ENCODE peak calls at places on chromosomes 16 and 17, in ten cellular contexts. One of them, this sample, is unnamed.

GRCh38 chr17:63338272-63338671 is 107.8 kb downstream of the CYB561 start:
- DNase-seq in MV-4-11: no peak
- DNase-seq in hepatic stellate cell: no peak
- DNase-seq in body of pancreas: no peak
- DNase-seq in stimulated activated CD4-positive, alpha-beta T cell treated with anti-CD3 and anti-CD28 coated beads, Interleukin-1b, Interleukin-23, amount 100 ng/mL, for 24 hours: no peak
- DNase-seq in upper lobe of left lung: no peak
- DNase-seq in iPS-NIHi11: no peak
- DNase-seq in thoracic aorta: no peak
- DNase-seq in mucosa of descending colon: no peak
- DNase-seq in Karpas-422: no peak
- DNase-seq in this sample: no peak

GRCh38 chr16:4360538-4361021 is 9.5 kb upstream of the PAM16 start:
- DNase-seq in Karpas-422: peak; percentile 77
- DNase-seq in stimulated activated CD4-positive, alpha-beta T cell treated with anti-CD3 and anti-CD28 coated beads, Interleukin-1b, Interleukin-23, amount 100 ng/mL, for 24 hours: no peak
- DNase-seq in upper lobe of left lung: peak; percentile 58
- DNase-seq in thoracic aorta: no peak
- DNase-seq in MV-4-11: no peak
- DNase-seq in mucosa of descending colon: no peak
- DNase-seq in body of pancreas: no peak
- DNase-seq in iPS-NIHi11: peak; percentile 75
- DNase-seq in hepatic stellate cell: no peak
- DNase-seq in this sample: no peak

GRCh38 chr17:55154101-55154500 is 110.7 kb upstream of the HLF start:
- DNase-seq in body of pancreas: no peak
- DNase-seq in upper lobe of left lung: no peak
- DNase-seq in mucosa of descending colon: no peak
- DNase-seq in thoracic aorta: no peak
- DNase-seq in hepatic stellate cell: no peak
- DNase-seq in iPS-NIHi11: no peak
- DNase-seq in MV-4-11: no peak
- DNase-seq in stimulated activated CD4-positive, alpha-beta T cell treated with anti-CD3 and anti-CD28 coated beads, Interleukin-1b, Interleukin-23, amount 100 ng/mL, for 24 hours: no peak
- DNase-seq in Karpas-422: no peak
- DNase-seq in this sample: no peak

GRCh38 chr17:78239489-78239931 is 8.1 kb downstream of the TMEM235 start:
- DNase-seq in Karpas-422: peak; percentile 83
- DNase-seq in mucosa of descending colon: no peak
- DNase-seq in hepatic stellate cell: no peak
- DNase-seq in iPS-NIHi11: no peak
- DNase-seq in thoracic aorta: no peak
- DNase-seq in stimulated activated CD4-positive, alpha-beta T cell treated with anti-CD3 and anti-CD28 coated beads, Interleukin-1b, Interleukin-23, amount 100 ng/mL, for 24 hours: no peak
- DNase-seq in MV-4-11: peak; percentile 45
- DNase-seq in body of pancreas: no peak
- DNase-seq in upper lobe of left lung: no peak
- DNase-seq in this sample: no peak

GRCh38 chr16:86298166-86299131 is 211.9 kb upstream of the FOXF1 start:
- DNase-seq in stimulated activated CD4-positive, alpha-beta T cell treated with anti-CD3 and anti-CD28 coated beads, Interleukin-1b, Interleukin-23, amount 100 ng/mL, for 24 hours: no peak
- DNase-seq in body of pancreas: peak; percentile 32
- DNase-seq in mucosa of descending colon: no peak
- DNase-seq in iPS-NIHi11: no peak
- DNase-seq in upper lobe of left lung: no peak
- DNase-seq in Karpas-422: no peak
- DNase-seq in hepatic stellate cell: peak; percentile 72
- DNase-seq in thoracic aorta: no peak
- DNase-seq in MV-4-11: no peak
- DNase-seq in this sample: no peak

GRCh38 chr16:88772871-88773811 is 11.9 kb downstream of the PIEZO1 start:
- DNase-seq in thoracic aorta: no peak
- DNase-seq in mucosa of descending colon: no peak
- DNase-seq in MV-4-11: no peak
- DNase-seq in hepatic stellate cell: peak; percentile 96
- DNase-seq in iPS-NIHi11: no peak
- DNase-seq in upper lobe of left lung: peak; percentile 88
- DNase-seq in body of pancreas: peak; percentile 81
- DNase-seq in Karpas-422: no peak
- DNase-seq in stimulated activated CD4-positive, alpha-beta T cell treated with anti-CD3 and anti-CD28 coated beads, Interleukin-1b, Interleukin-23, amount 100 ng/mL, for 24 hours: no peak
- DNase-seq in this sample: no peak

GRCh38 chr17:17206149-17206912 is at the start of gene PLD6:
- DNase-seq in iPS-NIHi11: peak; percentile 85
- DNase-seq in stimulated activated CD4-positive, alpha-beta T cell treated with anti-CD3 and anti-CD28 coated beads, Interleukin-1b, Interleukin-23, amount 100 ng/mL, for 24 hours: peak; percentile 83
- DNase-seq in body of pancreas: peak; percentile 92
- DNase-seq in hepatic stellate cell: peak; percentile 66
- DNase-seq in Karpas-422: no peak
- DNase-seq in upper lobe of left lung: peak; percentile 98
- DNase-seq in thoracic aorta: no peak
- DNase-seq in MV-4-11: peak; percentile 90
- DNase-seq in mucosa of descending colon: peak; percentile 94
- DNase-seq in this sample: peak; percentile 68

GRCh38 chr17:5921919-5922318 is 148.3 kb upstream of the WSCD1 start:
- DNase-seq in iPS-NIHi11: no peak
- DNase-seq in Karpas-422: no peak
- DNase-seq in thoracic aorta: no peak
- DNase-seq in mucosa of descending colon: no peak
- DNase-seq in upper lobe of left lung: no peak
- DNase-seq in body of pancreas: no peak
- DNase-seq in MV-4-11: no peak
- DNase-seq in stimulated activated CD4-positive, alpha-beta T cell treated with anti-CD3 and anti-CD28 coated beads, Interleukin-1b, Interleukin-23, amount 100 ng/mL, for 24 hours: no peak
- DNase-seq in hepatic stellate cell: no peak
- DNase-seq in this sample: no peak

GRCh38 chr17:70552230-70552981 is 383.1 kb downstream of the KCNJ2 start:
- DNase-seq in Karpas-422: peak; percentile 82
- DNase-seq in thoracic aorta: no peak
- DNase-seq in upper lobe of left lung: no peak
- DNase-seq in MV-4-11: peak; percentile 55
- DNase-seq in body of pancreas: no peak
- DNase-seq in mucosa of descending colon: no peak
- DNase-seq in iPS-NIHi11: peak; percentile 70
- DNase-seq in stimulated activated CD4-positive, alpha-beta T cell treated with anti-CD3 and anti-CD28 coated beads, Interleukin-1b, Interleukin-23, amount 100 ng/mL, for 24 hours: no peak
- DNase-seq in hepatic stellate cell: peak; percentile 14
- DNase-seq in this sample: peak; percentile 75

GRCh38 chr17:7022791-7023571 is at the start of gene BCL6B:
- DNase-seq in Karpas-422: no peak
- DNase-seq in body of pancreas: no peak
- DNase-seq in mucosa of descending colon: peak; percentile 63
- DNase-seq in upper lobe of left lung: peak; percentile 84
- DNase-seq in stimulated activated CD4-positive, alpha-beta T cell treated with anti-CD3 and anti-CD28 coated beads, Interleukin-1b, Interleukin-23, amount 100 ng/mL, for 24 hours: no peak
- DNase-seq in iPS-NIHi11: peak; percentile 43
- DNase-seq in MV-4-11: no peak
- DNase-seq in thoracic aorta: no peak
- DNase-seq in hepatic stellate cell: no peak
- DNase-seq in this sample: peak; percentile 78

GRCh38 chr17:1177099-1177996 is 2.4 kb downstream of the ABR start:
- DNase-seq in mucosa of descending colon: no peak
- DNase-seq in body of pancreas: no peak
- DNase-seq in thoracic aorta: no peak
- DNase-seq in Karpas-422: no peak
- DNase-seq in MV-4-11: no peak
- DNase-seq in iPS-NIHi11: no peak
- DNase-seq in stimulated activated CD4-positive, alpha-beta T cell treated with anti-CD3 and anti-CD28 coated beads, Interleukin-1b, Interleukin-23, amount 100 ng/mL, for 24 hours: no peak
- DNase-seq in hepatic stellate cell: no peak
- DNase-seq in upper lobe of left lung: no peak
- DNase-seq in this sample: no peak

GRCh38 chr17:9814337-9814945 is 7.4 kb downstream of the GSG1L2 start:
- DNase-seq in Karpas-422: no peak
- DNase-seq in hepatic stellate cell: no peak
- DNase-seq in iPS-NIHi11: no peak
- DNase-seq in body of pancreas: no peak
- DNase-seq in MV-4-11: no peak
- DNase-seq in mucosa of descending colon: no peak
- DNase-seq in upper lobe of left lung: no peak
- DNase-seq in stimulated activated CD4-positive, alpha-beta T cell treated with anti-CD3 and anti-CD28 coated beads, Interleukin-1b, Interleukin-23, amount 100 ng/mL, for 24 hours: no peak
- DNase-seq in thoracic aorta: no peak
- DNase-seq in this sample: no peak

GRCh38 chr16:17414421-17414820 is 56.3 kb downstream of the XYLT1 start:
- DNase-seq in Karpas-422: peak; percentile 59
- DNase-seq in stimulated activated CD4-positive, alpha-beta T cell treated with anti-CD3 and anti-CD28 coated beads, Interleukin-1b, Interleukin-23, amount 100 ng/mL, for 24 hours: no peak
- DNase-seq in hepatic stellate cell: no peak
- DNase-seq in mucosa of descending colon: no peak
- DNase-seq in body of pancreas: no peak
- DNase-seq in iPS-NIHi11: no peak
- DNase-seq in upper lobe of left lung: no peak
- DNase-seq in MV-4-11: peak; percentile 27
- DNase-seq in thoracic aorta: no peak
- DNase-seq in this sample: no peak

GRCh38 chr17:60354223-60354622 is 37.7 kb downstream of the USP32 start:
- DNase-seq in stimulated activated CD4-positive, alpha-beta T cell treated with anti-CD3 and anti-CD28 coated beads, Interleukin-1b, Interleukin-23, amount 100 ng/mL, for 24 hours: no peak
- DNase-seq in MV-4-11: no peak
- DNase-seq in mucosa of descending colon: no peak
- DNase-seq in hepatic stellate cell: peak; percentile 35
- DNase-seq in Karpas-422: no peak
- DNase-seq in thoracic aorta: no peak
- DNase-seq in body of pancreas: no peak
- DNase-seq in upper lobe of left lung: no peak
- DNase-seq in iPS-NIHi11: no peak
- DNase-seq in this sample: peak; percentile 32

GRCh38 chr17:43015579-43015978 is 6.6 kb downstream of the VAT1 start:
- DNase-seq in hepatic stellate cell: no peak
- DNase-seq in MV-4-11: no peak
- DNase-seq in thoracic aorta: no peak
- DNase-seq in body of pancreas: peak; percentile 27
- DNase-seq in Karpas-422: no peak
- DNase-seq in stimulated activated CD4-positive, alpha-beta T cell treated with anti-CD3 and anti-CD28 coated beads, Interleukin-1b, Interleukin-23, amount 100 ng/mL, for 24 hours: no peak
- DNase-seq in iPS-NIHi11: no peak
- DNase-seq in upper lobe of left lung: peak; percentile 56
- DNase-seq in mucosa of descending colon: no peak
- DNase-seq in this sample: peak; percentile 44

GRCh38 chr16:54774768-54775167 is 155.9 kb upstream of the IRX5 start:
- DNase-seq in mucosa of descending colon: no peak
- DNase-seq in upper lobe of left lung: no peak
- DNase-seq in stimulated activated CD4-positive, alpha-beta T cell treated with anti-CD3 and anti-CD28 coated beads, Interleukin-1b, Interleukin-23, amount 100 ng/mL, for 24 hours: no peak
- DNase-seq in iPS-NIHi11: no peak
- DNase-seq in Karpas-422: no peak
- DNase-seq in hepatic stellate cell: no peak
- DNase-seq in body of pancreas: no peak
- DNase-seq in thoracic aorta: no peak
- DNase-seq in MV-4-11: no peak
- DNase-seq in this sample: no peak

GRCh38 chr17:27543958-27544349 is 87.0 kb upstream of the LGALS9 start:
- DNase-seq in thoracic aorta: no peak
- DNase-seq in hepatic stellate cell: no peak
- DNase-seq in iPS-NIHi11: no peak
- DNase-seq in stimulated activated CD4-positive, alpha-beta T cell treated with anti-CD3 and anti-CD28 coated beads, Interleukin-1b, Interleukin-23, amount 100 ng/mL, for 24 hours: no peak
- DNase-seq in body of pancreas: no peak
- DNase-seq in upper lobe of left lung: no peak
- DNase-seq in MV-4-11: no peak
- DNase-seq in mucosa of descending colon: no peak
- DNase-seq in Karpas-422: no peak
- DNase-seq in this sample: no peak

GRCh38 chr17:82645516-82645915 is 2.7 kb downstream of the WDR45B start:
- DNase-seq in mucosa of descending colon: no peak
- DNase-seq in thoracic aorta: no peak
- DNase-seq in upper lobe of left lung: no peak
- DNase-seq in Karpas-422: no peak
- DNase-seq in body of pancreas: no peak
- DNase-seq in hepatic stellate cell: no peak
- DNase-seq in stimulated activated CD4-positive, alpha-beta T cell treated with anti-CD3 and anti-CD28 coated beads, Interleukin-1b, Interleukin-23, amount 100 ng/mL, for 24 hours: no peak
- DNase-seq in iPS-NIHi11: no peak
- DNase-seq in MV-4-11: no peak
- DNase-seq in this sample: no peak

GRCh38 chr16:29834079-29834478 is 13.8 kb downstream of the MVP start:
- DNase-seq in iPS-NIHi11: no peak
- DNase-seq in stimulated activated CD4-positive, alpha-beta T cell treated with anti-CD3 and anti-CD28 coated beads, Interleukin-1b, Interleukin-23, amount 100 ng/mL, for 24 hours: no peak
- DNase-seq in MV-4-11: no peak
- DNase-seq in hepatic stellate cell: no peak
- DNase-seq in upper lobe of left lung: no peak
- DNase-seq in Karpas-422: no peak
- DNase-seq in thoracic aorta: no peak
- DNase-seq in mucosa of descending colon: no peak
- DNase-seq in body of pancreas: no peak
- DNase-seq in this sample: no peak

GRCh38 chr17:17088104-17088485 is 45.8 kb downstream of the MPRIP start:
- DNase-seq in thoracic aorta: no peak
- DNase-seq in hepatic stellate cell: no peak
- DNase-seq in stimulated activated CD4-positive, alpha-beta T cell treated with anti-CD3 and anti-CD28 coated beads, Interleukin-1b, Interleukin-23, amount 100 ng/mL, for 24 hours: no peak
- DNase-seq in Karpas-422: no peak
- DNase-seq in body of pancreas: no peak
- DNase-seq in upper lobe of left lung: no peak
- DNase-seq in mucosa of descending colon: peak; percentile 17
- DNase-seq in iPS-NIHi11: no peak
- DNase-seq in MV-4-11: no peak
- DNase-seq in this sample: no peak

GRCh38 chr17:82323514-82324234 is 6.3 kb upstream of the CD7 start:
- DNase-seq in upper lobe of left lung: peak; percentile 70
- DNase-seq in hepatic stellate cell: no peak
- DNase-seq in stimulated activated CD4-positive, alpha-beta T cell treated with anti-CD3 and anti-CD28 coated beads, Interleukin-1b, Interleukin-23, amount 100 ng/mL, for 24 hours: no peak
- DNase-seq in iPS-NIHi11: no peak
- DNase-seq in thoracic aorta: no peak
- DNase-seq in Karpas-422: no peak
- DNase-seq in body of pancreas: no peak
- DNase-seq in mucosa of descending colon: no peak
- DNase-seq in MV-4-11: no peak
- DNase-seq in this sample: no peak

GRCh38 chr16:4931381-4931780 is 5.6 kb downstream of the PPL start:
- DNase-seq in Karpas-422: no peak
- DNase-seq in MV-4-11: no peak
- DNase-seq in upper lobe of left lung: peak; percentile 49
- DNase-seq in mucosa of descending colon: no peak
- DNase-seq in stimulated activated CD4-positive, alpha-beta T cell treated with anti-CD3 and anti-CD28 coated beads, Interleukin-1b, Interleukin-23, amount 100 ng/mL, for 24 hours: no peak
- DNase-seq in hepatic stellate cell: no peak
- DNase-seq in body of pancreas: no peak
- DNase-seq in iPS-NIHi11: no peak
- DNase-seq in thoracic aorta: no peak
- DNase-seq in this sample: no peak

GRCh38 chr17:17246879-17247278 is 9.9 kb upstream of the FLCN start:
- DNase-seq in Karpas-422: no peak
- DNase-seq in iPS-NIHi11: no peak
- DNase-seq in upper lobe of left lung: no peak
- DNase-seq in MV-4-11: no peak
- DNase-seq in mucosa of descending colon: no peak
- DNase-seq in hepatic stellate cell: no peak
- DNase-seq in body of pancreas: no peak
- DNase-seq in thoracic aorta: no peak
- DNase-seq in stimulated activated CD4-positive, alpha-beta T cell treated with anti-CD3 and anti-CD28 coated beads, Interleukin-1b, Interleukin-23, amount 100 ng/mL, for 24 hours: no peak
- DNase-seq in this sample: no peak

GRCh38 chr16:2484898-2485508 is 10.1 kb downstream of the TBC1D24 start:
- DNase-seq in stimulated activated CD4-positive, alpha-beta T cell treated with anti-CD3 and anti-CD28 coated beads, Interleukin-1b, Interleukin-23, amount 100 ng/mL, for 24 hours: no peak
- DNase-seq in mucosa of descending colon: no peak
- DNase-seq in Karpas-422: no peak
- DNase-seq in upper lobe of left lung: no peak
- DNase-seq in MV-4-11: no peak
- DNase-seq in thoracic aorta: no peak
- DNase-seq in iPS-NIHi11: no peak
- DNase-seq in body of pancreas: peak; percentile 15
- DNase-seq in hepatic stellate cell: no peak
- DNase-seq in this sample: no peak

GRCh38 chr17:75808549-75808904 is 23.9 kb downstream of the UNK start:
- DNase-seq in upper lobe of left lung: no peak
- DNase-seq in MV-4-11: no peak
- DNase-seq in stimulated activated CD4-positive, alpha-beta T cell treated with anti-CD3 and anti-CD28 coated beads, Interleukin-1b, Interleukin-23, amount 100 ng/mL, for 24 hours: no peak
- DNase-seq in Karpas-422: no peak
- DNase-seq in mucosa of descending colon: no peak
- DNase-seq in iPS-NIHi11: no peak
- DNase-seq in thoracic aorta: no peak
- DNase-seq in body of pancreas: no peak
- DNase-seq in hepatic stellate cell: no peak
- DNase-seq in this sample: no peak

GRCh38 chr16:65394306-65394705 is 272.4 kb upstream of the CDH11 start:
- DNase-seq in thoracic aorta: no peak
- DNase-seq in stimulated activated CD4-positive, alpha-beta T cell treated with anti-CD3 and anti-CD28 coated beads, Interleukin-1b, Interleukin-23, amount 100 ng/mL, for 24 hours: no peak
- DNase-seq in iPS-NIHi11: no peak
- DNase-seq in upper lobe of left lung: no peak
- DNase-seq in mucosa of descending colon: no peak
- DNase-seq in hepatic stellate cell: no peak
- DNase-seq in Karpas-422: no peak
- DNase-seq in MV-4-11: no peak
- DNase-seq in body of pancreas: no peak
- DNase-seq in this sample: no peak

GRCh38 chr16:86570542-86571196 is 4.0 kb downstream of the FOXC2 start:
- DNase-seq in body of pancreas: no peak
- DNase-seq in stimulated activated CD4-positive, alpha-beta T cell treated with anti-CD3 and anti-CD28 coated beads, Interleukin-1b, Interleukin-23, amount 100 ng/mL, for 24 hours: no peak
- DNase-seq in iPS-NIHi11: no peak
- DNase-seq in hepatic stellate cell: no peak
- DNase-seq in Karpas-422: no peak
- DNase-seq in MV-4-11: no peak
- DNase-seq in upper lobe of left lung: no peak
- DNase-seq in thoracic aorta: no peak
- DNase-seq in mucosa of descending colon: no peak
- DNase-seq in this sample: no peak

GRCh38 chr17:61407211-61407911 is 7.7 kb downstream of the TBX2 start:
- DNase-seq in Karpas-422: no peak
- DNase-seq in mucosa of descending colon: peak; percentile 19
- DNase-seq in thoracic aorta: no peak
- DNase-seq in body of pancreas: no peak
- DNase-seq in stimulated activated CD4-positive, alpha-beta T cell treated with anti-CD3 and anti-CD28 coated beads, Interleukin-1b, Interleukin-23, amount 100 ng/mL, for 24 hours: no peak
- DNase-seq in upper lobe of left lung: no peak
- DNase-seq in iPS-NIHi11: no peak
- DNase-seq in MV-4-11: no peak
- DNase-seq in hepatic stellate cell: no peak
- DNase-seq in this sample: no peak

This sample was measured in endothelial cell of umbilical vein.